ENCODE peak calls at places on chromosomes 2 and 18, in five cellular contexts. C, U, E, B and V are unnamed samples. For H3K4me1, the result is how much of the 10 kb centered on the place peaks cover.

GRCh38 chr18:10949655-10950054 is 199.7 kb downstream of the PIEZO2 start:
- DNase-seq in C (no peak), U (no peak), E (no peak), B (no peak), V (no peak)

GRCh38 chr18:77177009-77177408 is 44.4 kb upstream of the MBP start:
- DNase-seq in C (no peak), U (no peak), E (no peak), B (no peak), V (no peak)

GRCh38 chr2:217650716-217651360 is 352.0 kb downstream of the TNS1 start:
- DNase-seq in C (no peak), U (no peak), E (peak), B (peak), V (no peak)

GRCh38 chr2:138021154-138021553 is 56.9 kb downstream of the HNMT start:
- DNase-seq in C (no peak), U (no peak), E (no peak), B (no peak), V (no peak)

GRCh38 chr2:195595825-195596224 is 61.2 kb upstream of the SLC39A10 start:
- DNase-seq in C (no peak), U (no peak), E (no peak), B (no peak), V (no peak)

GRCh38 chr2:72887836-72888437 is 729 bp downstream of the SPR start:
- DNase-seq in C (peak), U (peak), E (peak), B (peak), V (peak)

GRCh38 chr18:74216661-74217110 is 68.4 kb downstream of the TIMM21 start:
- DNase-seq in C (no peak), U (no peak), E (no peak), B (no peak), V (no peak)

GRCh38 chr2:29528891-29529520 is 392.4 kb downstream of the ALK start:
- DNase-seq in C (no peak), U (peak), E (no peak), B (peak), V (peak)

GRCh38 chr2:134683561-134684112 is 35.2 kb downstream of the TMEM163 start:
- DNase-seq in C (no peak), U (no peak), E (no peak), B (no peak), V (no peak)

GRCh38 chr2:215507836-215508235 is 72.0 kb upstream of the FN1 start:
- DNase-seq in C (no peak), U (no peak), E (no peak), B (no peak), V (no peak)

GRCh38 chr2:38284971-38285370 is 92.1 kb downstream of the ATL2 start:
- DNase-seq in C (no peak), U (no peak), E (no peak), B (no peak), V (no peak)

GRCh38 chr2:239193925-239194687 is 206.7 kb downstream of the HDAC4 start:
- DNase-seq in C (peak), U (no peak), E (no peak), B (no peak), V (peak)

GRCh38 chr2:174120346-174120745 is 128.0 kb downstream of the OLA1 start:
- DNase-seq in C (no peak), U (no peak), E (no peak), B (no peak), V (no peak)

GRCh38 chr2:170106441-170106840 is 71.5 kb upstream of the MYO3B start:
- DNase-seq in C (no peak), U (no peak), E (no peak), B (no peak), V (no peak)

GRCh38 chr18:961644-962355 is 57.1 kb downstream of the ADCYAP1 start:
- DNase-seq in C (no peak), U (peak), E (peak), B (peak), V (no peak)

GRCh38 chr2:74921236-74921736 is 37.2 kb upstream of the POLE4 start:
- DNase-seq in C (no peak), U (no peak), E (no peak), B (no peak), V (no peak)

GRCh38 chr2:219362524-219363164 is 25.1 kb downstream of the DNPEP start:
- DNase-seq in C (peak), U (peak), E (no peak), B (no peak), V (peak)

GRCh38 chr2:110948027-110948687 is 172.6 kb upstream of the BCL2L11 start:
- DNase-seq in C (no peak), U (no peak), E (no peak), B (peak), V (peak)

GRCh38 chr2:12915792-12916191 is 199.1 kb downstream of the TRIB2 start:
- DNase-seq in C (no peak), U (no peak), E (no peak), B (no peak), V (no peak)

GRCh38 chr2:149972039-149972438 is 384.5 kb upstream of the MMADHC start:
- DNase-seq in C (no peak), U (no peak), E (no peak), B (no peak), V (no peak)

GRCh38 chr2:102401868-102402267 is 21.1 kb upstream of the IL18RAP start:
- DNase-seq in C (no peak), U (no peak), E (no peak), B (no peak), V (no peak)

GRCh38 chr2:64291181-64291580 is 147.0 kb upstream of the PELI1 start:
- DNase-seq in C (peak), U (no peak), E (no peak), B (no peak), V (no peak)

GRCh38 chr2:96769816-96770215 is 9.1 kb downstream of the CNNM4 start:
- DNase-seq in C (peak), U (peak), E (no peak), B (no peak), V (no peak)

GRCh38 chr2:108916397-108917077 is 72.5 kb downstream of the EDAR start:
- DNase-seq in C (peak), U (no peak), E (no peak), B (no peak), V (no peak)

GRCh38 chr18:52341617-52342381 is 1.8 kb downstream of the DCC start:
- DNase-seq in C (no peak), U (no peak), E (no peak), B (peak), V (peak)

GRCh38 chr2:128421861-128422311 is 103.2 kb upstream of the HS6ST1 start:
- DNase-seq in C (peak), U (no peak), E (no peak), B (no peak), V (no peak)

GRCh38 chr2:127217470-127218325 is 2.4 kb downstream of the CYP27C1 start:
- DNase-seq in C (no peak), U (no peak), E (no peak), B (no peak), V (no peak)

GRCh38 chr2:122478773-122479172 is 723.3 kb downstream of the TSN start:
- DNase-seq in C (no peak), U (no peak), E (no peak), B (no peak), V (no peak)

GRCh38 chr2:54176577-54176976 is 61.2 kb downstream of the ACYP2 start:
- DNase-seq in C (no peak), U (peak), E (no peak), B (peak), V (no peak)

GRCh38 chr18:73355076-73355475 is 487.3 kb upstream of the NETO1 start:
- DNase-seq in C (no peak), U (no peak), E (no peak), B (no peak), V (no peak)

GRCh38 chr18:24118750-24119577 is 19.9 kb upstream of the CABYR start:
- DNase-seq in C (peak), U (peak), E (peak), B (peak), V (peak)

GRCh38 chr2:33022989-33023731 is 76.4 kb downstream of the LTBP1 start:
- DNase-seq in C (no peak), U (no peak), E (no peak), B (no peak), V (no peak)

GRCh38 chr2:101795033-101795432 is 97.5 kb downstream of the MAP4K4 start:
- DNase-seq in C (no peak), U (no peak), E (no peak), B (no peak), V (no peak)

GRCh38 chr2:105243961-105244360 is 2.4 kb downstream of the GPR45 start:
- DNase-seq in C (no peak), U (no peak), E (no peak), B (peak), V (no peak)

GRCh38 chr2:119025013-119025412 is 83.0 kb downstream of the MARCO start:
- DNase-seq in C (no peak), U (no peak), E (no peak), B (no peak), V (no peak)

GRCh38 chr2:65550246-65550645 is 117.8 kb upstream of the SPRED2 start:
- DNase-seq in C (peak), U (no peak), E (no peak), B (no peak), V (no peak)

GRCh38 chr2:65546406-65546805 is 114.0 kb upstream of the SPRED2 start:
- DNase-seq in C (peak), U (no peak), E (no peak), B (no peak), V (no peak)

GRCh38 chr2:65548571-65549261 is 116.3 kb upstream of the SPRED2 start:
- DNase-seq in C (peak), U (no peak), E (no peak), B (no peak), V (no peak)

GRCh38 chr2:65551528-65551927 is 119.1 kb upstream of the SPRED2 start:
- DNase-seq in C (no peak), U (no peak), E (no peak), B (no peak), V (no peak)

DNA sequence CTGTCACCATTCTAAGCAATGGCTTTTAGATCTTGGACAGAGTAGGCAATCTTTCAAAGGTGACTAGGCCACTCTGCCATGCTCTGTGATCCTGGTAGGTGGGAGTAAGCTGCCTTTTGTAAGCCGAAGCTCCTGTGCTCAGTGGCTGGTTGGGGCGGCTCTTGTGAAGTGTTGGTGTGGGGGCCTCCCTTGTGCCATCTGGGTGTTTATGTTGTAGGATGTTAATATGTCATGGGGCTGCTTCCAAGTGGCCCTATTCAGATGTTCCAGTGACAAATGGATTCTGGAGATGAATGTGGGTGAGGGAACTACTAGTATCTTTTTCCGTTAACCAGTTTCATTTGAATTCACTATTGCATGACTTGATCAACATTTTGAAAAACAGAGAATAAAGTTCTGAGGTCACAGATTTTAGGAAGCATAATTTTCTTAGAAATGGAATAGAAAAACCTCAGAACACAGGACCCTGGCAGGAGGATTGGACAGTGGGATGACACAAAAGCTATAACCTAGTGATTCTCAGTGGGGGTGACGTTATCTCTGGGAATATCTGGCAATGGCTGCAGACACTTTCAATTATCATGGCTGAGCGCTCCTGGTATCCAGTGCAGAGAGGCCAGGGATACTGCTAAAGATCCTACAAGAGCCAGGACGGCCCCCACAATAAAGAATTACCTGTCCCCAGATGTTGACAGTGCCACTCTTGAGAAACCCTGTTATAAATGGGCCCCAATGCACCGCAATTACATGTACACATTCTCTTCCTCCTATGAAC is 117.0 kb upstream of the SPRED2 start:
- DNase-seq in C (no peak), U (no peak), E (no peak), B (no peak), V (no peak)
- H3K4me1 ChIP-seq in C (under half), U (under half), E (under half), B (under half), V (under half)

GRCh38 chr2:27356382-27357181 is at the start of gene GTF3C2:
- DNase-seq in C (peak), U (peak), E (peak), B (peak), V (peak)
- TF ChIP-seq CTCF in C (peak), U (no peak), E (no peak), B (no peak), V (no peak)

DNA sequence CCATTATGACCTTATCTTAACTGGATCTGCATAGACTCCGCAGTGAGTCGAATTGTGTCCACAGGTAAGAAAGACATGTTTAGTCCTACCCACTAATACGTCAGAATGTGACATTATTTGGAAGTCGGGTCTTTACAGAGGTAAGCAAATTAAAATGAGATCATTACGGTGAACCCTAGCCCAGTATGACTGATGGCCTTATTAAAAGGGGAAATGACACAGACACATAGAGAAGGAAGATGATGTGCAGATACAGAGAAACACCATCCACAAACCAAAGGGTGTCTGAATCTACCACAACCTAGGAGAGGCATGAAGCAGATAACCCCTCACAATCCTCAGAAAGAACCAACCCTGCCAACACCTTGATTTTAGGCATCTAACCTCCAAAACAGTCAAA is 135.6 kb downstream of the GALNT1 start:
- DNase-seq in C (no peak), U (no peak), E (no peak), B (no peak), V (no peak)
- H3K4me1 ChIP-seq in C (under half), U (under half), E (under half), B (under half), V (under half)

GRCh38 chr2:60109744-60110143 is 443.7 kb downstream of the BCL11A start:
- DNase-seq in C (no peak), U (no peak), E (no peak), B (no peak), V (no peak)
- TF ChIP-seq CTCF in C (no peak), U (no peak), E (no peak), B (no peak), V (no peak)

GRCh38 chr18:3265564-3266033 is 3.7 kb downstream of the MYL12B start:
- DNase-seq in C (no peak), U (no peak), E (no peak), B (no peak), V (no peak)
- H3K4me1 ChIP-seq in C (half or more), U (half or more), E (half or more), B (under half), V (half or more)

GRCh38 chr18:62399781-62400308 is 74.7 kb downstream of the TNFRSF11A start:
- DNase-seq in C (no peak), U (no peak), E (no peak), B (peak), V (peak)
- TF ChIP-seq CTCF in C (no peak), U (no peak), E (no peak), B (peak), V (no peak)

DNA sequence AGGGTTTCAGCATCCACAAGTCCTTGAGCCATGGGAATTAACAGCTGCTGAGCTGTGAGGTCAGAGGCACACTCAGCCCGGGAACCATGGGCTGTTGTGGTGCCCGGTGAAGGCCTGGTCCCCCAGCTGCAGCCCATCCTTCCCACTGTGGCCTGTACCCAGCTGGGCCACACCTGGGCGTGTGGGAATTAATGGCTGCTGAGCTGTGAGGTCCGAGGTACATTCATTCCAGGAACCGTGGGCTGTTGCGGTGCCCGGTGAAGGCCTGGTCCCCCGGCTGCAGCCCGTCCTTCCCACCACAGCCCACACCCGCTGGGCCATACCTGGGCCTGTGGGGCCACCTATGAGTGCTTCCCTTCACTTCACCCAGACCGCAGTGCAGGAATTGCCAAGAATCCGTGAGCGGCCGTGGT is 25.2 kb downstream of the TMEM18 start:
- DNase-seq in C (no peak), U (no peak), E (no peak), B (no peak), V (peak)
- H3K4me1 ChIP-seq in C (under half), U (under half), E (under half), B (under half), V (under half)

GRCh38 chr2:89831686-89832498 is 1140.4 kb downstream of the RPIA start:
- DNase-seq in C (no peak), U (no peak), E (no peak), B (no peak), V (no peak)
- TF ChIP-seq CTCF in C (no peak), U (no peak), E (no peak), B (no peak), V (no peak)